ENCODE peak calls at places on chromosomes 3 and 15, in seven cellular contexts. T is HCT116, Z is astrocyte, D is hepatocyte, A is DND-41, L is MM.1S, P is neural progenitor cell. G is an unnamed sample. For H3K4me1 and H3K36me3, the result is how much of the 10 kb centered on the place peaks cover.

GRCh38 chr3:28117598-28117997 is 123.8 kb upstream of the CMC1 start:
- DNase-seq in T (no peak), Z (no peak), D (no peak), A (no peak), L (no peak), P (no peak), G (no peak)

GRCh38 chr15:74614744-74615312 is 808 bp upstream of the CLK3 start:
- DNase-seq in T (no peak), Z (peak), D (peak), A (peak), L (peak), P (peak), G (peak)

GRCh38 chr3:196650740-196651311 is 11.3 kb downstream of the NRROS start:
- DNase-seq in T (no peak), Z (peak), D (peak), A (peak), L (no peak), P (no peak), G (peak)

GRCh38 chr3:81472600-81473362 is 288.7 kb downstream of the GBE1 start:
- DNase-seq in T (no peak), Z (peak), D (no peak), A (no peak), L (no peak), P (no peak), G (no peak)

GRCh38 chr3:191066669-191067068 is 132.4 kb upstream of the OSTN start:
- DNase-seq in T (no peak), Z (peak), D (no peak), A (no peak), L (no peak), P (no peak), G (no peak)

GRCh38 chr3:155948476-155948875 is 78.0 kb downstream of the GMPS start:
- DNase-seq in T (no peak), Z (no peak), D (no peak), A (no peak), L (no peak), P (no peak), G (no peak)

GRCh38 chr3:42654331-42655201 is 1.1 kb downstream of the ZBTB47 start:
- DNase-seq in T (no peak), Z (peak), D (peak), A (no peak), L (no peak), P (peak), G (peak)

GRCh38 chr15:85164841-85165466 is 183.3 kb downstream of the PDE8A start:
- DNase-seq in T (no peak), Z (no peak), D (peak), A (no peak), L (no peak), P (no peak), G (no peak)

GRCh38 chr3:30354972-30355371 is 251.4 kb upstream of the TGFBR2 start:
- DNase-seq in T (no peak), Z (no peak), D (no peak), A (no peak), L (no peak), P (no peak), G (no peak)

GRCh38 chr3:53493997-53494791 is at the start of gene CACNA1D:
- DNase-seq in T (peak), Z (no peak), D (peak), A (no peak), L (peak), P (peak), G (peak)

GRCh38 chr3:151976211-151977050 is 103.0 kb downstream of the SUCNR1 start:
- DNase-seq in T (peak), Z (peak), D (peak), A (no peak), L (no peak), P (no peak), G (peak)

GRCh38 chr3:146865175-146865755 is 260.1 kb upstream of the PLSCR5 start:
- DNase-seq in T (no peak), Z (no peak), D (peak), A (no peak), L (no peak), P (peak), G (no peak)

GRCh38 chr3:57164217-57164605 is 942 bp downstream of the IL17RD start:
- DNase-seq in T (no peak), Z (no peak), D (peak), A (no peak), L (no peak), P (no peak), G (no peak)

GRCh38 chr15:90648137-90649070 is 68.7 kb upstream of the BLM start:
- DNase-seq in T (peak), Z (peak), D (peak), A (peak), L (peak), P (peak), G (peak)

GRCh38 chr3:136070953-136071949 is 105.7 kb downstream of the PPP2R3A start:
- DNase-seq in T (no peak), Z (peak), D (peak), A (no peak), L (peak), P (no peak), G (no peak)

GRCh38 chr3:187261541-187261969 is 30.0 kb downstream of the MASP1 start:
- DNase-seq in T (no peak), Z (peak), D (no peak), A (no peak), L (no peak), P (no peak), G (no peak)

GRCh38 chr3:115239717-115240116 is 92.6 kb upstream of the ZBTB20 start:
- DNase-seq in T (peak), Z (peak), D (peak), A (no peak), L (no peak), P (no peak), G (peak)

GRCh38 chr3:141343824-141344223 is 24.5 kb upstream of the ZBTB38 start:
- DNase-seq in T (no peak), Z (no peak), D (no peak), A (no peak), L (no peak), P (no peak), G (no peak)

GRCh38 chr15:55799287-55800212 is 56.6 kb upstream of the PRTG start:
- DNase-seq in T (peak), Z (peak), D (peak), A (peak), L (no peak), P (peak), G (peak)

GRCh38 chr3:139774570-139775302 is 97.0 kb upstream of the NMNAT3 start:
- DNase-seq in T (no peak), Z (peak), D (peak), A (no peak), L (no peak), P (peak), G (no peak)

GRCh38 chr3:129393271-129393670 is 35.2 kb downstream of the EFCAB12 start:
- DNase-seq in T (no peak), Z (no peak), D (no peak), A (no peak), L (no peak), P (no peak), G (no peak)

GRCh38 chr15:61769557-61769956 is 290.7 kb downstream of the VPS13C start:
- DNase-seq in T (no peak), Z (no peak), D (no peak), A (no peak), L (no peak), P (no peak), G (no peak)

GRCh38 chr15:89958107-89958805 is 42.9 kb upstream of the ZNF710 start:
- DNase-seq in T (no peak), Z (no peak), D (no peak), A (no peak), L (no peak), P (no peak), G (no peak)

GRCh38 chr3:178255315-178255714 is 280.9 kb upstream of the KCNMB2 start:
- DNase-seq in T (no peak), Z (peak), D (no peak), A (no peak), L (no peak), P (no peak), G (no peak)

GRCh38 chr3:171454026-171454425 is 6.2 kb downstream of the TNIK start:
- DNase-seq in T (no peak), Z (no peak), D (no peak), A (no peak), L (no peak), P (no peak), G (no peak)

GRCh38 chr3:95565502-95565901 is 1248.9 kb upstream of the EPHA6 start:
- DNase-seq in T (no peak), Z (no peak), D (no peak), A (no peak), L (no peak), P (no peak), G (no peak)

GRCh38 chr3:683770-684169 is 409.1 kb upstream of the CNTN6 start:
- DNase-seq in T (no peak), Z (no peak), D (no peak), A (no peak), L (no peak), P (no peak), G (no peak)
- H3K4me1 ChIP-seq in T (under half), Z (under half), D (under half), A (under half), L (under half), P (under half), G (under half)

GRCh38 chr3:122714269-122714668 is 33.6 kb downstream of the PARP14 start:
- DNase-seq in T (no peak), Z (no peak), D (no peak), A (no peak), L (no peak), P (no peak), G (no peak)
- H3K36me3 ChIP-seq in T (under half), Z (under half), D (under half), A (half or more), L (under half), P (under half), G (under half)

DNA sequence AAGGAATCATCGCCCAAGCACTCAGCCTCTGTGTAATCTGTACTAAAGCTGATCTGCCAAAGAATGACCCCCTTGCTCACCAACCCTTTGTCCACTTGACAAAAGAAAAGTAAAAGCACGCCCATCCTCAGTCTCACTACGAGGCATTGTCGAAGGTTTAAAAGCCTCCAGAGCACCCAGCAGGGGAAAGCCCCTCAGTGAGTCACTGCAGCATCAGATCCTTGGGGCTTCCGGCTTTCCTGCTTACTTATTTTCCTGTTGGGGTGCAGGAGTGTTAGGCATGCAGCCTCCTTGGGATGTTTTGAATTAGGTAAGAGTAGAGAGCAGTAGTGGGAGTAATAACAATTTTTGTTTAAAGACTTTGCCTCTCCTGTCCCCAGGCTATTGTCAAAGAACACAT is 216.1 kb downstream of the MTHFS start:
- DNase-seq in T (no peak), Z (peak), D (no peak), A (no peak), L (no peak), P (peak), G (peak)
- H3K4me2 ChIP-seq in T (no peak), Z (peak), D (no peak), A (no peak), L (no peak), P (peak), G (peak)

GRCh38 chr15:68276668-68277067 is 877 bp upstream of the FEM1B start:
- DNase-seq in T (no peak), Z (no peak), D (no peak), A (no peak), L (no peak), P (no peak), G (peak)
- H3K4me1 ChIP-seq in T (under half), Z (under half), D (under half), A (under half), L (under half), P (under half), G (half or more)

DNA sequence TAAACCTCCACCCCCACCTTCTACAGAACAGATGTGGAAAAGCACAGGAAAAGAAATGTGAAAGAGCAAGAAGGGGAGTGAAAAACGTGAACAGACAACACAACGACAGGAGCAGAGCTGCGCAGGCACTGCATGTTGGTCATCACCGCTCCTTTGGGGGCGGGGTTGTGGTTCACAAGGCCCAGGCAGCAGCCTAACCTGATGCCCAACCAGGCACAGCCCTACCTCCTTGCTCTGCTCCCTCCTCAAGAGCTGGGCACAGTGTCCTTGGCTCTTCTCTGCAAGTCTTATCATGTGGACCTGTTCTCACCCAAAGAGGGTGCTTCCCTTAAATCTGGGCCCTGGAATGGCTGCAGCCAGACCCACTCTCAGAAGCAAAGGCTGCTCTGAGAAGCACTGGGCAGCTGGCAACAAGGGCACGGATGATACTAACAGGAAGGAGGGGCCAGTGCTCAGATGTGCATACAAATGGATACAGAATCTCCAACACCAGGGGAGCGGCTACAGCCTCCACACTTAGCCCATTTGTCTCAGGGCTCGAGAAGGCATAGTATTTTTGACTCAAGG is 64.6 kb downstream of the DHX30 start:
- DNase-seq in T (no peak), Z (no peak), D (no peak), A (no peak), L (no peak), P (no peak), G (peak)
- H3K36me3 ChIP-seq in T (under half), Z (half or more), D (under half), A (half or more), L (under half), P (under half), G (half or more)